ENCODE peak calls at places on chromosomes 11 and 22, in eight cellular contexts. Z is endodermal cell, Y is neural progenitor cell, R is right lobe of liver, E is uterus, S is colonic mucosa, L is body of pancreas, T is BJ. U is an unnamed sample. For H3K27me3, the result is how much of the 10 kb centered on the place peaks cover.

GRCh38 chr22:31136155-31136554 is 4.2 kb downstream of the PLA2G3 start:
- DNase-seq in Z (no peak), Y (no peak), R (no peak), E (no peak), S (no peak), L (no peak), T (no peak), U (peak)

GRCh38 chr11:10680956-10681487 is 12.5 kb downstream of the IRAG1 start:
- DNase-seq in Z (no peak), Y (no peak), R (no peak), E (no peak), S (no peak), L (no peak), T (no peak), U (no peak)

GRCh38 chr22:21868651-21869050 is 1.2 kb upstream of the MAPK1 start:
- DNase-seq in Z (no peak), Y (no peak), R (peak), E (no peak), S (no peak), L (no peak), T (no peak), U (no peak)

GRCh38 chr11:82927264-82927880 is 25.8 kb downstream of the DDIAS start:
- DNase-seq in Z (no peak), Y (peak), R (no peak), E (no peak), S (peak), L (no peak), T (no peak), U (peak)

GRCh38 chr22:45880732-45881523 is 96.0 kb downstream of the WNT7B start:
- DNase-seq in Z (peak), Y (peak), R (no peak), E (no peak), S (no peak), L (no peak), T (no peak), U (peak)

GRCh38 chr11:66743271-66743968 is 14.4 kb upstream of the SPTBN2 start:
- DNase-seq in Z (no peak), Y (peak), R (no peak), E (no peak), S (peak), L (peak), T (no peak), U (peak)

GRCh38 chr22:49193901-49194465 is 633.7 kb downstream of the BRD1 start:
- DNase-seq in Z (no peak), Y (no peak), R (no peak), E (no peak), S (no peak), L (no peak), T (no peak), U (no peak)

GRCh38 chr11:72524711-72525110 is 90.4 kb upstream of the CLPB start:
- DNase-seq in Z (no peak), Y (no peak), R (no peak), E (no peak), S (no peak), L (no peak), T (no peak), U (no peak)

GRCh38 chr11:2870955-2871720 is 14.4 kb downstream of the CDKN1C start:
- DNase-seq in Z (no peak), Y (no peak), R (no peak), E (no peak), S (no peak), L (no peak), T (no peak), U (peak)

GRCh38 chr11:33542921-33543320 is 157.7 kb downstream of the C11orf91 start:
- DNase-seq in Z (peak), Y (peak), R (peak), E (peak), S (peak), L (peak), T (no peak), U (peak)

GRCh38 chr22:28817919-28818859 is 17.8 kb upstream of the XBP1 start:
- DNase-seq in Z (no peak), Y (no peak), R (peak), E (no peak), S (peak), L (peak), T (no peak), U (no peak)

GRCh38 chr11:111851067-111851466 is 20.3 kb downstream of the ALG9 start:
- DNase-seq in Z (no peak), Y (no peak), R (peak), E (no peak), S (no peak), L (no peak), T (no peak), U (no peak)

GRCh38 chr22:36897611-36898010 is 15.8 kb upstream of the CSF2RB start:
- DNase-seq in Z (no peak), Y (no peak), R (no peak), E (no peak), S (no peak), L (no peak), T (no peak), U (no peak)

GRCh38 chr11:117663826-117664225 is 133.2 kb downstream of the DSCAML1 start:
- DNase-seq in Z (no peak), Y (peak), R (no peak), E (peak), S (no peak), L (no peak), T (no peak), U (no peak)

GRCh38 chr22:29983296-29983917 is 96.9 kb upstream of the HORMAD2 start:
- DNase-seq in Z (no peak), Y (no peak), R (no peak), E (no peak), S (peak), L (no peak), T (no peak), U (no peak)

GRCh38 chr22:44995715-44996114 is 14.1 kb downstream of the PHF21B start:
- DNase-seq in Z (no peak), Y (no peak), R (no peak), E (no peak), S (no peak), L (no peak), T (no peak), U (no peak)

GRCh38 chr11:40754297-40754696 is 705.2 kb downstream of the LRRC4C start:
- DNase-seq in Z (no peak), Y (no peak), R (no peak), E (no peak), S (no peak), L (no peak), T (no peak), U (no peak)

GRCh38 chr22:29512031-29512430 is 32.0 kb downstream of the NEFH start:
- DNase-seq in Z (no peak), Y (no peak), R (no peak), E (no peak), S (no peak), L (no peak), T (no peak), U (no peak)

GRCh38 chr11:57427692-57428082 is 766 bp upstream of the SLC43A3 start:
- DNase-seq in Z (no peak), Y (no peak), R (peak), E (peak), S (peak), L (peak), T (no peak), U (no peak)

GRCh38 chr11:30521297-30522071 is 64.7 kb downstream of the MPPED2 start:
- DNase-seq in Z (no peak), Y (no peak), R (no peak), E (no peak), S (no peak), L (no peak), T (no peak), U (no peak)

GRCh38 chr22:38872831-38873248 is 824 bp upstream of the CBX6 start:
- DNase-seq in Z (peak), Y (peak), R (peak), E (peak), S (peak), L (peak), T (no peak), U (peak)

GRCh38 chr11:19661827-19662226 is 50.8 kb upstream of the NAV2 start:
- DNase-seq in Z (no peak), Y (no peak), R (no peak), E (no peak), S (no peak), L (no peak), T (no peak), U (no peak)

GRCh38 chr11:105870521-105871113 is 151.4 kb downstream of the MSANTD4 start:
- DNase-seq in Z (no peak), Y (no peak), R (no peak), E (no peak), S (no peak), L (no peak), T (no peak), U (no peak)

GRCh38 chr11:45432910-45433309 is 146.8 kb upstream of the SYT13 start:
- DNase-seq in Z (no peak), Y (no peak), R (no peak), E (no peak), S (no peak), L (no peak), T (no peak), U (no peak)
- H3K27me3 ChIP-seq in Z (under half), Y (under half), R (under half), E (under half), S (under half), L (under half), T (under half), U (under half)

GRCh38 chr22:20664594-20664959 is 109.3 kb upstream of the SERPIND1 start:
- DNase-seq in Z (no peak), Y (no peak), R (no peak), E (no peak), S (no peak), L (no peak), T (no peak), U (no peak)

GRCh38 chr22:20661473-20661872 is 112.4 kb upstream of the SERPIND1 start:
- DNase-seq in Z (no peak), Y (no peak), R (no peak), E (no peak), S (no peak), L (no peak), T (no peak), U (no peak)

GRCh38 chr22:20663941-20664593 is 109.8 kb upstream of the SERPIND1 start:
- DNase-seq in Z (peak), Y (no peak), R (no peak), E (no peak), S (no peak), L (no peak), T (no peak), U (no peak)

GRCh38 chr22:20660441-20661054 is 113.4 kb upstream of the SERPIND1 start:
- DNase-seq in Z (no peak), Y (no peak), R (no peak), E (no peak), S (no peak), L (no peak), T (no peak), U (no peak)

DNA sequence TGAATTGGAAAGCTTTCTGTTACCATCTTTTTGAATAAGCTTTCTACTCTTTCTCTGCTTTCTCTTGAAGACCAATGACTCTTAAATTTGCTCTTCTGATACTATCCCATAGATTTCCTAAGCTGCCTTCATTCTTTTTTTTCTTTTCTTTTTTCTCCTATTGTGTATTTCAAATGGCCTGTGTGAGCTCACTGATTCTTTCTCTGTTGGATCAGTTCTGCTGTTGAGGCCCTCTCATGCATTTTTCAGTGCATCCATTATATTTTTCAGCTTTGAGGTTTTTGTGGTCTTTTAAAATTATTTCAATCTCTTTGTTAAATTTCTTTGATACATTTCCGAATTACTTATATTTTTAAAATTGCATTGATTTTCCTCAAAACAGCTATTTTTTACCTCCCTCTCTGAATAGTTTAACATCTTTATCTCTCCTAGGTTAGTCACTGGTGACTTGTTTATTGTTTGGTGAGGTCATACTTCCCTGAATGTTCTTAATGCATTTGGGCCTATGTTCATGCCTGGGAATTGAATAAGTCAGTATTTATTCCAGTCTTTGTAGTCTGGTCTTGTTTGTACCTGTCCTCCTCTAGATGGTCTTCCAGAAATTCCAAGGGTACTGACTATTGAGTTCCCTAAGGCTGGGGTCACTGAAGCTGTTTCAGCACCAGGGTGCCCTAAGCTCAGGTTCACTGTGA is 110.6 kb upstream of the SERPIND1 start:
- DNase-seq in Z (no peak), Y (no peak), R (no peak), E (no peak), S (no peak), L (no peak), T (no peak), U (no peak)
- H3K27me3 ChIP-seq in Z (under half), Y (under half), R (under half), E (under half), S (under half), L (under half), T (under half), U (under half)

DNA sequence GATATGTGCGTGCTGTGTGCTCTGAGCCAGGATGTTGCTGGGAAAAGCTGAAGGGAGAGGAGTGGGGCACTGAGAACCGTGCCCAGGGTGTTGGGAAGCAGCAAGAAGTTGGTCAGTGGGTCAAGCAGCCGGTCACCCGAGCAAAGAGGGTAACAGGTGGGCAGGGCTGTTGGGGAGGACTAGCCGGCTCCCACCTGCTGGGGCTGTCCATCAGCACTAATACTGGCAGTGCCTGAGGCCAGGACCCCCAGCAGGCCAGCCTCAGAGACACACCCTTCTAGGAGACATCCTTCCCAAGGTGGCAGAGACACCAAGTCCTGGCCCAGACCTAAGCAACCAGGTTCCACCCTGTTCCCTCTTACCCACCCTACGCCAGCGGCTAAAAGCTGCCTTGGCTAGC is 24.7 kb upstream of the MYOD1 start:
- DNase-seq in Z (no peak), Y (no peak), R (no peak), E (no peak), S (no peak), L (no peak), T (no peak), U (peak)
- H3K27me3 ChIP-seq in Z (half or more), Y (half or more), R (under half), E (under half), S (under half), L (under half), T (under half), U (under half)

DNA sequence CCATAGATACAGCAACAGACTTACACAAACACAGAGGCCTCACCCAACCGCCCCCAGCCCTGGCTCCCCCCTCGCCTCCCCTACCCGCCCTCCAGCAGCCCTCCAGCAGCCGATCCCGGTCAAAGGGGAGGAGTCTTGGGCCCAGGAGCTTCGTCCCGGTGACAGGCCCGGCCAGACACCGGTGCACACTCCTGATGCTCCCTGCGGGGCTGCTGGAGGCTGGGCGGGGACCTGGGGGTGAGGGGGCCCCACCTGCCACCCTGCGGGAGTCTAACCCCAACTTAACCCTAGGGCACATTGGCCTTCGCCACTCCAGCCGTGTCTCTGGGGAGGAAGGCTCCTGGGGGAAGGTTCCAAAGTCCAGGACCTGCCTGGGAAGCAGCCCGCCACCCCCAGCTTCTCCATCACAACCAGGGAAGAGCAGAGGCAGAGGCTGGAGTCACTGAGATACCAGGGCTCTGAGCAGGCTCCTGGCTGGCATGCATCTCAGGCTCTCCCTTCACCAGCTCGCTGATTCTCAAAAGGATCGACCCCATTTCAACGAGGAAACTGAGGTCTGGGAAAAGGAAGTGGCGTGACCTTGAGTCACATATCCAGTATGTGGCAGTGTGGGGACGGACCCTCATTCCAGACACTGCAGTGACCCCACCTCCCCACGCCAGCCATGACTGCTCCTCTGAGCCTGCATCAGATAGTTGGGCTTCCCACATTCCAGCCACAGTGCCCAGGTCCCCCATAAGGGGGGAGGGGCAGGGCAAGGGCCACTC is 14.4 kb downstream of the BCL9L start:
- DNase-seq in Z (peak), Y (peak), R (peak), E (peak), S (peak), L (peak), T (no peak), U (peak)
- H3K27me3 ChIP-seq in Z (under half), Y (under half), R (under half), E (under half), S (under half), L (under half), T (under half), U (under half)

GRCh38 chr11:31801298-31801702 is 9.8 kb downstream of the PAX6 start:
- DNase-seq in Z (no peak), Y (peak), R (no peak), E (no peak), S (no peak), L (no peak), T (no peak), U (peak)
- H3K27me3 ChIP-seq in Z (half or more), Y (half or more), R (half or more), E (under half), S (half or more), L (under half), T (half or more), U (half or more)